ENCODE peak calls at places on chromosomes 4 and X, in eight cellular contexts. R is endodermal cell; Q is NCI-H345; D is H4; U is stimulated activated CD4-positive, alpha-beta T cell treated with anti-CD3 and anti-CD28 coated beads, TNF-alpha, amount 100 ng/mL, for 4 hours; B is NCI-H1694 treated with DMSO at 0.1 percent for 48 hours; A is T-cell; C is NCI-H2171. E is an unnamed sample.

GRCh38 chr4:3391422-3391821 is 50.3 kb upstream of the HGFAC start:
- DNase-seq in R (no peak), Q (no peak), D (no peak), U (no peak), B (no peak), A (no peak), C (no peak), E (no peak)

GRCh38 chrX:70026851-70027200 is 22.9 kb downstream of the AWAT2 start:
- DNase-seq in R (no peak), Q (no peak), D (no peak), U (no peak), B (no peak), A (no peak), C (no peak), E (no peak)

GRCh38 chrX:136764206-136764605 is 16.5 kb downstream of the ARHGEF6 start:
- DNase-seq in R (no peak), Q (no peak), D (no peak), U (no peak), B (no peak), A (no peak), C (no peak), E (no peak)

GRCh38 chrX:139554991-139555675 is 24.6 kb downstream of the F9 start:
- DNase-seq in R (peak; percentile 49), Q (no peak), D (no peak), U (no peak), B (no peak), A (no peak), C (no peak), E (no peak)

GRCh38 chr4:143306788-143307187 is 29.9 kb upstream of the GAB1 start:
- DNase-seq in R (no peak), Q (no peak), D (no peak), U (no peak), B (no peak), A (no peak), C (no peak), E (no peak)

GRCh38 chr4:8118035-8118434 is 40.6 kb downstream of the ABLIM2 start:
- DNase-seq in R (no peak), Q (no peak), D (no peak), U (no peak), B (no peak), A (no peak), C (no peak), E (no peak)

GRCh38 chr4:79083406-79084010 is 144.3 kb upstream of the PAQR3 start:
- DNase-seq in R (no peak), Q (no peak), D (no peak), U (no peak), B (no peak), A (no peak), C (no peak), E (no peak)

GRCh38 chr4:48546336-48546735 is 56.3 kb downstream of the ZAR1 start:
- DNase-seq in R (peak; percentile 65), Q (no peak), D (peak; percentile 42), U (no peak), B (no peak), A (peak; percentile 4), C (peak; percentile 1), E (peak; percentile 34)

E was measured in ACHN.